ENCODE peak calls at places on chromosomes 13 and 19, in five cellular contexts. D is A549, A is GM23338, C is K562, T is HepG2. I is an unnamed sample.
A peak's percentile ranks its signal among the peaks of the same experiment; 100 is the strongest.

GRCh38 chr13:109281823-109282239 is 504.6 kb downstream of the IRS2 start:
- DNase-seq in D (no peak), A (no peak), C (no peak), T (no peak), I (no peak)

GRCh38 chr19:11814707-11815050 is 606 bp downstream of the ZNF440 start:
- DNase-seq in D (no peak), A (peak; percentile 55), C (no peak), T (no peak), I (no peak)

GRCh38 chr13:49806126-49806536 is 13.6 kb upstream of the KPNA3 start:
- DNase-seq in D (no peak), A (no peak), C (no peak), T (peak; percentile 90), I (no peak)

GRCh38 chr19:46609511-46610412 is 8.6 kb downstream of the CALM3 start:
- DNase-seq in D (no peak), A (no peak), C (no peak), T (no peak), I (no peak)

GRCh38 chr13:33119022-33119735 is 103.0 kb downstream of the KL start:
- DNase-seq in D (no peak), A (peak; percentile 11), C (no peak), T (no peak), I (no peak)

GRCh38 chr13:109677206-109677605 is 109.2 kb downstream of the IRS2 start:
- DNase-seq in D (no peak), A (no peak), C (no peak), T (no peak), I (no peak)

GRCh38 chr19:1251233-1251502 is 2.8 kb downstream of the MIDN start:
- DNase-seq in D (no peak), A (no peak), C (peak; percentile 75), T (peak; percentile 37), I (no peak)

GRCh38 chr13:100128373-100128772 is 39.5 kb downstream of the PCCA start:
- DNase-seq in D (peak; percentile 10), A (no peak), C (peak; percentile 19), T (peak; percentile 24), I (no peak)

GRCh38 chr13:94093652-94094310 is 385.7 kb downstream of the DCT start:
- DNase-seq in D (no peak), A (no peak), C (no peak), T (no peak), I (no peak)

DNA sequence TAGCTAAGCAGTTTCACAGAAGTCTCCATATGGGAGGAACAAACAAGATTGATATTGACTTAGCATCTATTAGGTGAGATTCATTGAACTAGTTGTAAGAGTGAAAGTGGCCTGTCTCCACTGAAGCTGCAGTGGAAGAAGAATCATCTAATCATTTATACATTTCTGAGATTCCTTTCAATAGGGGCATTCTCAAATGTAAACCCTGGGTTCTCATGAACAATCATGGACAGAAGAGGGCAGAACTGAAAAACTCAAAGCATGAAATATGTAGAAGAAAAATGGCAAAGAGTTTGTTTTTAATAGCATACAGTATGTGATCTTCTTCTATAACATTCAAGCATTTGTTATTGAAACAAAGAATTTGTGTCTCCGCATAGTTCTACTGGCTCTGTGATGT is 17.6 kb upstream of the POSTN start:
- DNase-seq in D (no peak), A (no peak), C (no peak), T (no peak), I (no peak)
- TF ChIP-seq JUNB in D (no peak), A (no peak), C (no peak), T (no peak), I (no peak)

GRCh38 chr19:34489175-34489574 is 7.6 kb downstream of the WTIP start:
- DNase-seq in D (no peak), A (no peak), C (no peak), T (no peak), I (no peak)
- TF ChIP-seq JUNB in D (no peak), A (no peak), C (no peak), T (no peak), I (no peak)

DNA sequence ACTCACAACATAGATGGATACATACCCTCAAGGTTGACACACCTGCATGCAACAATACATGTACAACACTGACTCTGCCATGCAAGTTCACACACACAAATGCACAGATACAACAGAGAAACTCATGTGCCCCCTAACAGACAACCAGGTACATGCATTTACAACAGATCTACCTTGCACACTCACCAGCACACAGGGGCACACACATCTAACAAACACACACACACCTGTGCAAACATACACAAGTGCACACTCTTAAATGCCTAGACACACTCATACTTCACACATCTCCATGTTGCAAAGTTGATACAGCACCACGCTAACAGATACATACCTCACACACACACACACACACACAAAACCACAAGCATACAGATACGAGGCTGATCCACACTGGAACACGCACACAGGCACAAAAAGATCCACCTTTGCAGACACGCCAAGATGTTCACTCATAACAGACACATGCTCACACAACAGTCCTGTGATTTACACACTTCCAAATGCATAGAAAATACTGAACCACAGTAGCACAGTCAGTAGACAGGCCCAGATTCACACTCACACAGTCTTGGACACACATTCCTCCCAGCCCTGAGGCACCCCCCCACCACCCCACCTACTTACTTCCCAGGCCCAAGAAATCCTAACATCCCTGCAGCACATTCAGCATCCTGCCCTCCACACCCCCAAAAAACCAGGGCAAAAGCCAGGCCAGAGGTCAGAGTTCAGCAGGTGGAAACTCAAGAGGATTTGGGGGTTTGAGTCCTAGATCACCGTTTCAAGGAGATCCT is 1.4 kb downstream of the LRFN1 start:
- DNase-seq in D (no peak), A (no peak), C (no peak), T (no peak), I (no peak)
- TF ChIP-seq JUNB in D (no peak), A (no peak), C (no peak), T (no peak), I (no peak)

GRCh38 chr19:17866312-17867012 is 5.3 kb upstream of the SLC5A5 start:
- DNase-seq in D (no peak), A (no peak), C (no peak), T (no peak), I (no peak)

GRCh38 chr19:17865364-17866311 is 5.9 kb downstream of the RPL18A start:
- DNase-seq in D (no peak), A (peak; percentile 40), C (peak; percentile 72), T (no peak), I (no peak)

GRCh38 chr19:17869114-17869608 is 2.6 kb upstream of the SLC5A5 start:
- DNase-seq in D (no peak), A (peak; percentile 91), C (no peak), T (no peak), I (no peak)

GRCh38 chr19:17868669-17869068 is 3.1 kb upstream of the SLC5A5 start:
- DNase-seq in D (no peak), A (no peak), C (no peak), T (no peak), I (no peak)

GRCh38 chr19:17867087-17867486 is 4.7 kb upstream of the SLC5A5 start:
- DNase-seq in D (no peak), A (peak; percentile 27), C (no peak), T (no peak), I (no peak)
- TF ChIP-seq JUNB in D (no peak), A (no peak), C (no peak), T (no peak), I (no peak)

GRCh38 chr13:24528816-24529398 is 16.3 kb upstream of the PARP4 start:
- DNase-seq in D (no peak), A (peak; percentile 78), C (no peak), T (no peak), I (no peak)
- TF ChIP-seq JUNB in D (no peak), A (no peak), C (no peak), T (no peak), I (no peak)

GRCh38 chr19:17292301-17293074 is 10.7 kb downstream of the ABHD8 start:
- DNase-seq in D (peak; percentile 92), A (peak; percentile 93), C (peak; percentile 96), T (peak; percentile 51), I (peak; percentile 46)

GRCh38 chr19:17293605-17294004 is 9.6 kb downstream of the ABHD8 start:
- DNase-seq in D (no peak), A (no peak), C (no peak), T (no peak), I (no peak)

GRCh38 chr19:17294051-17294891 is 9.0 kb downstream of the ABHD8 start:
- DNase-seq in D (peak; percentile 42), A (peak; percentile 82), C (peak; percentile 94), T (no peak), I (no peak)

GRCh38 chr19:17296976-17297375 is 6.2 kb downstream of the ABHD8 start:
- DNase-seq in D (no peak), A (no peak), C (no peak), T (no peak), I (no peak)

DNA sequence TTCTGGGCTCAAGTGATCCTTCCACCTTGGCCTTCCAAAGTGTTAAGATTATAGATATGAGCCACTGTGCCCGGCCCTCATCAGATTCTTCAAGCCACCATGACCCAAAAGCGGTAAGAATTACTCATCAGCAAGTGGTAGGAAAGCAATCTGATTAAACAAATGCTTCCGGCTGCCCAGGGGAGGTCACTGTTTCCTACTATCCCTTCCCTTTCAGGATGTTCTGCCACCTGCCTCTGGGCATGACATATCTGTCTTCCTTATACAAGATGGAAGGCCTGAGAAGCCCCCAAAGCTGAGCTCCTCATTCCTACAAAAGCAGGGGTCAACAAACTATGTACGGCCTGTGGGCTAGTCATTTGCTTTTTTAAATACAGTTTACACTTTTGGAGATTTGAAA is 6.9 kb downstream of the ABHD8 start:
- DNase-seq in D (peak; percentile 65), A (no peak), C (no peak), T (no peak), I (no peak)
- TF ChIP-seq JUNB in D (no peak), A (no peak), C (no peak), T (no peak), I (no peak)

DNA sequence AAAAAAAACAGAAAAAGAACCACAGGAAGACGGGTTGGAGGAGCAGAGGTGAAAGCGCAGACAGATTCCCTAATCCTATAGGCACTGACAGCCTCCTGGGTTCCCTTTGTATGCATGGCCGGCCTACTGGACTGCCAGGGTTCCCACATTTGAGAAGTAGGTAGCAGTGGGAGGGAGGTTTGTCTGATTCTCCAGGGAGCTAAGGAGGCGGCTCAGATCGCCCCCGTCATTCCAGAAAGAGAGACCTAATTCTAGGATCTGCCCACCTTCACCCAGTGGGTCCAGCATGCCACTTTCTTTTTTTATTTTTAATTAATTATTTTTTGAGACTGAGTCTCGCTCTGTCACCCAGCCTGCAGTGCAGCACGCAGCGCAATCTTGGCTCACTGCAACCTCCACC is 9.7 kb upstream of the CCL25 start:
- DNase-seq in D (no peak), A (no peak), C (peak; percentile 5), T (no peak), I (no peak)
- TF ChIP-seq JUNB in D (no peak), A (no peak), C (no peak), T (no peak), I (no peak)

GRCh38 chr19:4889034-4889825 is 13.5 kb downstream of the ARRDC5 start:
- DNase-seq in D (no peak), A (no peak), C (no peak), T (no peak), I (no peak)
- TF ChIP-seq JUNB in D (no peak), A (no peak), C (no peak), T (no peak), I (no peak)